ENCODE peak calls at places on chromosomes 11 and 22, in five cellular contexts. U, X, B, I and F are unnamed samples.

GRCh38 chr11:134393638-134394037 is 18.4 kb downstream of the B3GAT1 start:
- DNase-seq in U (no peak), X (no peak), B (peak), I (no peak), F (no peak)

GRCh38 chr11:63999349-64000025 is 13.2 kb downstream of the OTUB1 start:
- DNase-seq in U (no peak), X (peak), B (no peak), I (no peak), F (peak)

GRCh38 chr11:17765381-17766359 is 31.1 kb downstream of the KCNC1 start:
- DNase-seq in U (peak), X (no peak), B (no peak), I (no peak), F (no peak)

GRCh38 chr22:47014636-47014930 is 252.1 kb downstream of the TBC1D22A start:
- DNase-seq in U (no peak), X (no peak), B (no peak), I (no peak), F (no peak)

GRCh38 chr11:70302086-70302752 is 31.7 kb downstream of the PPFIA1 start:
- DNase-seq in U (no peak), X (no peak), B (no peak), I (no peak), F (no peak)

GRCh38 chr11:99370557-99371200 is 349.9 kb downstream of the CNTN5 start:
- DNase-seq in U (no peak), X (no peak), B (no peak), I (peak), F (peak)

GRCh38 chr22:39238966-39239510 is 5.7 kb downstream of the PDGFB start:
- DNase-seq in U (no peak), X (no peak), B (no peak), I (no peak), F (no peak)

GRCh38 chr22:40678493-40679248 is 613 bp upstream of the MCHR1 start:
- DNase-seq in U (no peak), X (no peak), B (peak), I (no peak), F (no peak)

GRCh38 chr11:119207607-119208006 is 1.5 kb downstream of the CBL start:
- DNase-seq in U (no peak), X (no peak), B (no peak), I (no peak), F (no peak)

GRCh38 chr22:20092477-20092854 is 12.4 kb downstream of the DGCR8 start:
- DNase-seq in U (no peak), X (no peak), B (no peak), I (no peak), F (no peak)

GRCh38 chr11:46120711-46121327 is 435 bp downstream of the PHF21A start:
- DNase-seq in U (no peak), X (peak), B (peak), I (peak), F (peak)

GRCh38 chr22:41341990-41342389 is 39.8 kb upstream of the TEF start:
- DNase-seq in U (no peak), X (peak), B (no peak), I (no peak), F (no peak)

GRCh38 chr22:30876925-30877553 is 91.5 kb downstream of the MORC2 start:
- DNase-seq in U (peak), X (no peak), B (no peak), I (no peak), F (no peak)

GRCh38 chr11:120400564-120401364 is 64.6 kb downstream of the ARHGEF12 start:
- DNase-seq in U (no peak), X (no peak), B (no peak), I (peak), F (peak)

GRCh38 chr22:43835166-43835565 is 23.1 kb upstream of the EFCAB6 start:
- DNase-seq in U (peak), X (no peak), B (no peak), I (no peak), F (no peak)

GRCh38 chr11:133982901-133983300 is 26.1 kb upstream of the IGSF9B start:
- DNase-seq in U (no peak), X (no peak), B (no peak), I (no peak), F (no peak)

GRCh38 chr11:130115218-130115617 is 44.4 kb upstream of the ST14 start:
- DNase-seq in U (no peak), X (no peak), B (no peak), I (no peak), F (peak)

GRCh38 chr11:27950339-27950738 is 157.6 kb downstream of the KIF18A start:
- DNase-seq in U (no peak), X (no peak), B (no peak), I (no peak), F (no peak)

GRCh38 chr22:28710112-28710888 is 30.7 kb upstream of the TTC28 start:
- DNase-seq in U (no peak), X (no peak), B (no peak), I (no peak), F (peak)

GRCh38 chr22:24155597-24156145 is 25.6 kb upstream of the SUSD2 start:
- DNase-seq in U (no peak), X (peak), B (peak), I (peak), F (peak)

GRCh38 chr11:3088806-3089205 is 31.6 kb upstream of the CARS1 start:
- DNase-seq in U (peak), X (no peak), B (no peak), I (no peak), F (peak)

GRCh38 chr22:39452740-39453040 is 4.1 kb upstream of the MGAT3 start:
- DNase-seq in U (no peak), X (no peak), B (no peak), I (no peak), F (no peak)

GRCh38 chr22:35620624-35621245 is 3.6 kb upstream of the MB start:
- DNase-seq in U (no peak), X (no peak), B (no peak), I (no peak), F (no peak)

GRCh38 chr11:69383946-69384547 is 90.1 kb downstream of the MYEOV start:
- DNase-seq in U (peak), X (no peak), B (peak), I (no peak), F (no peak)

GRCh38 chr11:61736310-61736709 is 16.1 kb upstream of the MYRF start:
- DNase-seq in U (no peak), X (no peak), B (no peak), I (peak), F (no peak)

GRCh38 chr11:46389450-46390330 is 1.9 kb downstream of the CHRM4 start:
- DNase-seq in U (peak), X (peak), B (peak), I (peak), F (peak)

GRCh38 chr22:46390652-46391301 is 55.3 kb downstream of the TRMU start:
- DNase-seq in U (peak), X (no peak), B (peak), I (no peak), F (no peak)

GRCh38 chr22:20090730-20091240 is 10.7 kb downstream of the DGCR8 start:
- DNase-seq in U (no peak), X (no peak), B (no peak), I (no peak), F (no peak)

GRCh38 chr22:47165998-47166397 is 403.5 kb downstream of the TBC1D22A start:
- DNase-seq in U (peak), X (no peak), B (no peak), I (no peak), F (no peak)

GRCh38 chr11:47451990-47452389 is 3.1 kb upstream of the RAPSN start:
- DNase-seq in U (no peak), X (no peak), B (no peak), I (no peak), F (no peak)

GRCh38 chr22:30287626-30288413 is 1.5 kb downstream of the CASTOR1 start:
- DNase-seq in U (no peak), X (peak), B (peak), I (peak), F (peak)

GRCh38 chr11:114610984-114611944 is 15.7 kb upstream of the NXPE4 start:
- DNase-seq in U (no peak), X (no peak), B (no peak), I (no peak), F (no peak)

GRCh38 chr11:83147895-83148294 is 9.0 kb upstream of the PCF11 start:
- DNase-seq in U (no peak), X (no peak), B (no peak), I (no peak), F (no peak)

GRCh38 chr11:126751242-126751641 is 249.3 kb downstream of the KIRREL3 start:
- DNase-seq in U (no peak), X (no peak), B (no peak), I (no peak), F (no peak)

GRCh38 chr11:69392104-69392653 is 89.3 kb upstream of the LINC01488 start:
- DNase-seq in U (no peak), X (no peak), B (no peak), I (no peak), F (no peak)

GRCh38 chr11:122486793-122487495 is 168.6 kb upstream of the UBASH3B start:
- DNase-seq in U (no peak), X (no peak), B (no peak), I (no peak), F (peak)

GRCh38 chr22:42459273-42460040 is 27.3 kb upstream of the NFAM1 start:
- DNase-seq in U (no peak), X (no peak), B (no peak), I (no peak), F (peak)